ENCODE peak calls at places on chromosome 17, in six cellular contexts. Y is stimulated activated CD8-positive, alpha-beta memory T cell treated with anti-CD3 and anti-CD28 coated beads, Interleukin-7, amount 100 ng/mL, for 24 hours; B is stimulated activated CD4-positive, alpha-beta T cell treated with anti-CD3 and anti-CD28 coated beads, Interleukin-1b, Interleukin-23, amount 100 ng/mL, for 1 hour; T is choroid plexus epithelial cell; F is activated T-cell treated with anti-CD3 and anti-CD28 coated beads for 1 hour; G is NCI-H1930. S is an unnamed sample.

GRCh38 chr17:19703776-19704371 is 12.5 kb downstream of the SLC47A2 start:
- DNase-seq in Y (no peak), B (no peak), T (no peak), F (no peak), G (no peak), S (no peak)

GRCh38 chr17:32020943-32021617 is 13.9 kb downstream of the LRRC37B start:
- DNase-seq in Y (no peak), B (no peak), T (no peak), F (no peak), G (no peak), S (no peak)

GRCh38 chr17:79855331-79856124 is 16.3 kb upstream of the CBX4 start:
- DNase-seq in Y (no peak), B (no peak), T (no peak), F (no peak), G (no peak), S (no peak)

GRCh38 chr17:9187828-9188227 is 166.5 kb downstream of the NTN1 start:
- DNase-seq in Y (no peak), B (no peak), T (no peak), F (no peak), G (no peak), S (no peak)

GRCh38 chr17:48547839-48548686 is 3.2 kb upstream of the HOXB2 start:
- DNase-seq in Y (no peak), B (no peak), T (no peak), F (no peak), G (peak), S (no peak)

GRCh38 chr17:60252459-60252858 is 102.7 kb downstream of the CA4 start:
- DNase-seq in Y (no peak), B (no peak), T (no peak), F (no peak), G (no peak), S (no peak)

GRCh38 chr17:81519284-81520020 is 6.9 kb upstream of the ACTG1 start:
- DNase-seq in Y (no peak), B (no peak), T (no peak), F (peak), G (peak), S (peak)

GRCh38 chr17:57718878-57719277 is 26.2 kb downstream of the CCDC182 start:
- DNase-seq in Y (no peak), B (no peak), T (no peak), F (no peak), G (no peak), S (no peak)

GRCh38 chr17:40554646-40555295 is 10.5 kb downstream of the CCR7 start:
- DNase-seq in Y (no peak), B (no peak), T (no peak), F (no peak), G (no peak), S (no peak)

GRCh38 chr17:521168-521525 is 168.5 kb upstream of the RPH3AL start:
- DNase-seq in Y (no peak), B (no peak), T (peak), F (no peak), G (no peak), S (no peak)

GRCh38 chr17:68057531-68057952 is 22.0 kb downstream of the KPNA2 start:
- DNase-seq in Y (no peak), B (peak), T (peak), F (peak), G (no peak), S (no peak)

GRCh38 chr17:2965621-2966275 is 97.7 kb downstream of the OR1D5 start:
- DNase-seq in Y (no peak), B (no peak), T (peak), F (no peak), G (no peak), S (no peak)

GRCh38 chr17:6498798-6499540 is 54.7 kb downstream of the PIMREG start:
- DNase-seq in Y (no peak), B (no peak), T (no peak), F (no peak), G (no peak), S (no peak)

GRCh38 chr17:59490259-59490658 is 75.2 kb upstream of the DHX40 start:
- DNase-seq in Y (no peak), B (no peak), T (peak), F (no peak), G (no peak), S (no peak)

S was measured in retina.